ENCODE peak calls at places on chromosomes 2 and 18, in seven cellular contexts. B is neuronal stem cell, D is astrocyte, W is mucosa of descending colon, N is GM23248, V is transverse colon, Z is upper lobe of right lung. P is an unnamed sample. For H3K4me1, the result is how much of the 10 kb centered on the place peaks cover.

GRCh38 chr2:43158259-43158880 is 68.0 kb downstream of the ZFP36L2 start:
- DNase-seq in V (peak), Z (peak), D (peak), B (no peak), N (peak), W (peak), P (peak)

GRCh38 chr2:216406861-216407260 is 5.4 kb upstream of the SMARCAL1 start:
- DNase-seq in D (no peak), V (no peak), Z (no peak), N (no peak), B (no peak), W (no peak), P (no peak)

GRCh38 chr2:109660046-109660860 is 46.1 kb downstream of the SOWAHC start:
- DNase-seq in W (no peak), Z (no peak), N (no peak), B (no peak), D (no peak), V (no peak), P (no peak)

GRCh38 chr2:157488877-157489276 is 45.0 kb upstream of the CYTIP start:
- DNase-seq in W (peak), Z (no peak), D (no peak), B (no peak), N (no peak), V (peak), P (no peak)

GRCh38 chr2:217555075-217555876 is 447.5 kb downstream of the TNS1 start:
- DNase-seq in Z (no peak), B (no peak), V (no peak), N (peak), W (no peak), D (no peak), P (no peak)

GRCh38 chr2:121076885-121077549 is 208.0 kb downstream of the TFCP2L1 start:
- DNase-seq in Z (peak), B (peak), N (peak), D (no peak), W (peak), V (peak), P (peak)

GRCh38 chr2:7900593-7900992 is 781.3 kb upstream of the ID2 start:
- DNase-seq in V (no peak), B (no peak), W (no peak), Z (no peak), D (no peak), N (peak), P (no peak)

GRCh38 chr2:218397502-218398436 is 1.9 kb upstream of the CTDSP1 start:
- DNase-seq in D (peak), B (peak), V (peak), N (peak), W (peak), Z (peak), P (peak)

GRCh38 chr2:204407209-204408070 is 137.8 kb upstream of the PARD3B start:
- DNase-seq in W (no peak), B (no peak), V (no peak), D (peak), N (no peak), Z (no peak), P (no peak)

GRCh38 chr18:55763805-55764204 is 175.8 kb upstream of the TCF4 start:
- DNase-seq in Z (no peak), V (no peak), B (no peak), N (no peak), D (no peak), W (no peak), P (no peak)

GRCh38 chr18:67281746-67282145 is 234.8 kb downstream of the DSEL start:
- DNase-seq in N (no peak), W (no peak), D (no peak), B (no peak), Z (no peak), V (no peak), P (no peak)

GRCh38 chr2:196075196-196075595 is 6.6 kb upstream of the DNAH7 start:
- DNase-seq in W (no peak), Z (no peak), B (no peak), N (peak), D (no peak), V (no peak), P (no peak)

GRCh38 chr2:96083064-96083889 is 33.1 kb downstream of the ADRA2B start:
- DNase-seq in V (no peak), W (peak), B (no peak), N (no peak), D (no peak), Z (peak), P (no peak)

GRCh38 chr2:20213651-20214565 is 11.0 kb downstream of the SDC1 start:
- DNase-seq in B (no peak), D (no peak), N (no peak), W (peak), Z (peak), V (peak), P (peak)

GRCh38 chr18:34972765-34973414 is 68.3 kb upstream of the MAPRE2 start:
- DNase-seq in B (no peak), W (no peak), N (no peak), D (no peak), V (no peak), Z (no peak), P (no peak)

GRCh38 chr2:129737660-129738527 is 241.6 kb upstream of the RAB6C start:
- DNase-seq in B (no peak), Z (no peak), D (no peak), N (no peak), W (no peak), V (no peak), P (no peak)

GRCh38 chr2:240594511-240595380 is 8.2 kb downstream of the CAPN10 start:
- DNase-seq in D (no peak), B (no peak), W (no peak), V (peak), N (no peak), Z (peak), P (no peak)

GRCh38 chr18:50817898-50818250 is 1.9 kb downstream of the MRO start:
- DNase-seq in Z (no peak), D (peak), W (no peak), N (peak), B (no peak), V (no peak), P (no peak)

GRCh38 chr2:45925636-45926350 is 274.3 kb downstream of the PRKCE start:
- DNase-seq in Z (no peak), N (no peak), W (no peak), B (no peak), D (no peak), V (no peak), P (no peak)

GRCh38 chr2:133045787-133046186 is 375.8 kb upstream of the LYPD1 start:
- DNase-seq in N (no peak), D (peak), V (no peak), W (no peak), B (no peak), Z (no peak), P (no peak)

GRCh38 chr2:157628532-157629415 is at the start of gene ACVR1C:
- DNase-seq in V (peak), W (peak), B (peak), N (peak), D (peak), Z (peak), P (peak)

GRCh38 chr2:45919711-45920111 is 268.2 kb downstream of the PRKCE start:
- DNase-seq in N (no peak), B (no peak), Z (no peak), V (no peak), W (no peak), D (no peak), P (no peak)

GRCh38 chr2:144550916-144551315 is 31.0 kb upstream of the ZEB2 start:
- DNase-seq in B (no peak), Z (no peak), V (no peak), W (no peak), N (peak), D (peak), P (no peak)

GRCh38 chr2:235098273-235098672 is 146.5 kb downstream of the SH3BP4 start:
- DNase-seq in D (no peak), B (no peak), N (no peak), W (no peak), V (no peak), Z (no peak), P (no peak)

GRCh38 chr2:10686176-10686575 is 3.6 kb downstream of the NOL10 start:
- DNase-seq in W (no peak), D (no peak), B (no peak), Z (no peak), V (no peak), N (no peak), P (no peak)

GRCh38 chr2:8119782-8120551 is 561.9 kb upstream of the ID2 start:
- DNase-seq in W (peak), V (peak), D (peak), B (peak), N (peak), Z (no peak), P (peak)

GRCh38 chr18:68489018-68489792 is 225.7 kb downstream of the TMX3 start:
- DNase-seq in N (no peak), V (no peak), B (no peak), Z (no peak), D (no peak), W (no peak), P (no peak)

GRCh38 chr2:42974303-42974696 is 181.9 kb upstream of the HAAO start:
- DNase-seq in Z (peak), V (no peak), B (no peak), W (peak), D (no peak), N (no peak), P (no peak)

GRCh38 chr2:138948070-138948539 is 167.9 kb upstream of the NXPH2 start:
- DNase-seq in Z (no peak), W (no peak), V (no peak), N (peak), B (no peak), D (peak), P (no peak)

GRCh38 chr2:109644571-109645275 is 30.6 kb downstream of the SOWAHC start:
- DNase-seq in V (peak), Z (no peak), B (no peak), W (peak), D (no peak), N (peak), P (peak)

GRCh38 chr2:11080253-11081115 is 74.8 kb upstream of the SLC66A3 start:
- DNase-seq in B (peak), V (no peak), D (no peak), W (no peak), Z (no peak), N (no peak), P (no peak)

GRCh38 chr2:105515581-105516415 is 116.9 kb upstream of the FHL2 start:
- DNase-seq in B (no peak), D (peak), Z (peak), V (no peak), W (no peak), N (no peak), P (peak)

GRCh38 chr2:240247241-240247867 is 106.9 kb upstream of the OTOS start:
- DNase-seq in V (no peak), B (no peak), Z (no peak), N (peak), D (no peak), W (no peak), P (no peak)

GRCh38 chr18:75256376-75256775 is 45.8 kb downstream of the TSHZ1 start:
- DNase-seq in D (no peak), V (no peak), N (peak), W (no peak), Z (no peak), B (no peak), P (no peak)

GRCh38 chr2:238947920-238948710 is 100.2 kb downstream of the TWIST2 start:
- DNase-seq in D (peak), B (no peak), W (no peak), V (no peak), Z (peak), N (peak), P (no peak)

GRCh38 chr2:174051741-174052638 is 86.8 kb upstream of the SP3 start:
- DNase-seq in B (no peak), Z (no peak), W (peak), N (peak), D (peak), V (peak), P (no peak)

GRCh38 chr18:74368901-74369705 is 53.5 kb downstream of the C18orf63 start:
- DNase-seq in B (no peak), V (peak), Z (no peak), W (peak), N (no peak), D (no peak), P (no peak)

GRCh38 chr2:15023231-15023630 is 390.7 kb downstream of the LRATD1 start:
- DNase-seq in W (no peak), V (no peak), N (no peak), D (peak), Z (no peak), B (no peak), P (no peak)

GRCh38 chr2:101807242-101807641 is 109.7 kb downstream of the MAP4K4 start:
- DNase-seq in B (no peak), N (no peak), V (no peak), D (no peak), W (no peak), Z (no peak), P (no peak)
- H3K4me1 ChIP-seq in B (under half), N (half or more), V (under half), D (half or more), W (under half), Z (under half), P (under half)

DNA sequence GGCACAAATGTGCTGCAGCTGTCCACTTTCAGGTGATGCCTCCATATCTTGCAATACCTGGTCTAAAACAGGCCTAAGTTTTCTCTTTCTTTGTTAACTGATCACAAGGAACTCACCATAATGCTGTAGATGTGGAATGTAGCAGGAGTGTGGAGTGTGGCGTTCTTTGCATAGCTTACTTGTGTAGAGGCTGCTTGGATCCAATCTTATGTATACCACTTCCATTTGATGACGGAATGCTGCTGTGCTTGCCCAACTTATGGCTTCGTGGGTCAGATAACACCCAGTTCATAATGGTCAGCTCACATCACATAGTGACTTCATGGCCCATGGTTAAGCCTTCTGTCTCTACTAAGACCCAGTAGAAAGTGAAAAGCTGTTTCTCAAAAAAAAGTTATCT is 114.5 kb downstream of the LAMA3 start:
- DNase-seq in D (no peak), N (no peak), W (no peak), B (no peak), V (no peak), Z (no peak), P (no peak)
- H3K4me1 ChIP-seq in D (under half), N (under half), W (under half), B (under half), V (under half), Z (under half), P (under half)

DNA sequence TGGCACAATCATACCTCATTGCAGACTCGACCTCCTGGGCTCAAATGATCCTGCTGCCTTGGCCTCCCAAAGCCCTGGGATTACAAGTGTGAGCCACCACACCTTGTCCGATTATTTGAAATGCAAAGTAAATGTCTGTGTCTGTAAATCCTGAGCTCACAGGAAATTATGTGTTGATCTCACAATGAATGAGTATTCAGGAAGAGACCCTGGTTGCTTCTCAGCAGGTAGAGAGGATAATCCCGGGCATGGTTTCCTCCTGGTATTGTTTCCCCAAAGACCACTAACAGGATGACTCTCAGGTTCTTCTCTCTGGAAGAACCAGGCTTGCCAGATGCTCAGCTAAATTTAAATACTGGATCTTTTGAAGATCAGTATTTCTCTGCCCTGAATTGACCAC is 147.6 kb downstream of the LDLRAD4 start:
- DNase-seq in B (no peak), Z (no peak), W (no peak), D (no peak), N (no peak), V (no peak), P (no peak)
- H3K4me1 ChIP-seq in B (under half), Z (under half), W (under half), D (under half), N (under half), V (under half), P (under half)

GRCh38 chr2:9638532-9638931 is 7.7 kb upstream of the YWHAQ start:
- DNase-seq in B (no peak), W (peak), N (peak), D (peak), V (peak), Z (peak), P (peak)

GRCh38 chr2:9640403-9641104 is 9.8 kb upstream of the YWHAQ start:
- DNase-seq in B (no peak), N (no peak), Z (no peak), W (no peak), V (no peak), D (no peak), P (no peak)

GRCh38 chr2:9639740-9640337 is 9.0 kb upstream of the YWHAQ start:
- DNase-seq in N (no peak), V (no peak), Z (no peak), D (no peak), B (no peak), W (no peak), P (no peak)

GRCh38 chr2:9637330-9637729 is 6.5 kb upstream of the YWHAQ start:
- DNase-seq in B (no peak), D (peak), Z (no peak), N (peak), W (no peak), V (no peak), P (no peak)

DNA sequence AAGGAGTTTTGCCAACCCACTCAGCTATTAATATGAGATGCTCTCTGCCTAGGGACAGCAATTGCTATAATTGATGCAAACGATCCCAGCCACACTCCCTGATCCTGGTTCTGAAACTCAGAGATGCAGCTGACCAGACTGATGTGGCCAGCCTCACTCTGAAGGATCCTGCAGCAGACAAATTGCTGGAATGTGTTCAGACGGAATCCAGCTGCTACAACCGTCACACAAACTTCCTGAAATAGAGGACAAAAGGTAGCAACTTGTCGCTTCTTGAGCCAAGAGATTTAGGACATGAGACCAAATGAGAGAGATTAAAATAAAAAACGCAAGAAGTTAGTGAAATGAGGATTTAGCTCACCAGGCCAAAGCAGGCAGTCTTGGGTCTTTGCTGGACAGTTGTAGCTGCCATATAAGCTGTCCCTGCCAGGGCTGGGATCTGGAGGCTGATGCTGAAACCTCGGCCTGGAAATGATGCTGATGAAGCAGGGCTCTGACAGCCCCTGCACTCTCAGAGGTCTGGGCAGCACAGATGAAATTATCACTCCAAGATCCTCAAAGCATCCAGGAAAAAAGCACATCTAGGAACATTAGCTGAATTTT is 8.3 kb upstream of the YWHAQ start:
- DNase-seq in Z (no peak), N (peak), B (no peak), W (no peak), V (no peak), D (no peak), P (no peak)
- H3K4me1 ChIP-seq in Z (under half), N (under half), B (under half), W (under half), V (under half), D (under half), P (under half)

DNA sequence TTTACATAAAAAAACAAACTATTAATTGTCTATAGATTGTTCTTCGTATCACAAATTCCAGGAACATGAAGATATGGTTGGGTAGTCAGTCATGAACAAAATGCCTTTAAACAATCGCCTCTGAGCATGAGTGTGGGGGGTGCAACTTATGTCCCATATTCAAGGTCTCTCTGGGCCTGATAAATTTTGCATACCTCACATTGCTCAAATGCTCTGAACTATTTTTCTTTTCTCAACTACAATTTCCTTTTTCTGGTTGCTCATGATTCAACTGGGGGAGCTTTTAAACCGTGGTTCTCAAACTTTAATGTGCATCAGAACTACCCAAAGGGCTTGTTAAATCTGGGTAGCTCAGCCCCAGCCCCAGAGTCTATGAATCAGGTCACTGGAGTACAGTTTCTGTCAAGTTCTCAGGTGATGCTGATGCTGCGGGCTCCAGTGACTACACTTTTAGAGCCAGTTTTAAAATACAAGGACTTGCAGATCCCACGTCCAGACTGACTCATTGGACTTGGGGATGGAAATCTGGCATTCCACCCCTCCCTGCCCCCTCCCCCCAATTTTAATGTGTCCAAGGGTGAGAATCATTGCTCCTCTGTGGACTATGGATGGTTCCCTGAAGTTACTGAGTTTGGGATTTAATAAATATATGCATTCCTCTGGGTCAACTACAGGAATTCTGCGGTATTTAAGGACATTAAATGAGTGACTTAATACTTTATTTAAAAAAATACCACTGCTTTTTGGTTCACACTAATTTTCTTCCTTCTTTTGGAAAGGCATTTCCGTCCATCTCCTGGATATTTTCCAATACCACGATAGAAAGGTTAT is 1.5 kb upstream of the GPD2 start:
- DNase-seq in V (no peak), N (peak), Z (no peak), D (peak), B (no peak), W (no peak), P (no peak)
- H3K4me1 ChIP-seq in V (under half), N (under half), Z (under half), D (under half), B (under half), W (under half), P (under half)

GRCh38 chr2:53969285-53970094 is 1.3 kb downstream of the PSME4 start:
- DNase-seq in D (peak), W (no peak), B (no peak), V (no peak), N (peak), Z (no peak), P (peak)
- H3K4me1 ChIP-seq in D (under half), W (under half), B (under half), V (under half), N (under half), Z (under half), P (under half)

GRCh38 chr2:68465081-68465916 is 1.8 kb downstream of the FBXO48 start:
- DNase-seq in W (no peak), V (no peak), Z (no peak), B (no peak), D (no peak), N (peak), P (no peak)
- H3K4me1 ChIP-seq in W (under half), V (under half), Z (under half), B (under half), D (under half), N (under half), P (under half)

P was measured in prostate gland.